ENCODE peak calls at places on chromosomes 2 and 18, in four cellular contexts. J is stimulated activated effector memory CD8-positive, alpha-beta T cell treated with anti-CD3 and anti-CD28 coated beads, Interleukin-12 subunit alpha, Interleukin-12 subunit beta, amount 100 ng/mL, for 72 hours; A is stimulated activated naive CD8-positive, alpha-beta T cell treated with anti-CD3 and anti-CD28 coated beads, Interleukin-15, amount 100 ng/mL, for 72 hours; K is nucleus accumbens. I is an unnamed sample.

GRCh38 chr2:43086451-43087221 is 139.8 kb downstream of the ZFP36L2 start:
- DNase-seq in J (no peak), A (no peak), K (no peak), I (peak; percentile 100)

GRCh38 chr2:173021939-173022371 is 53.7 kb upstream of the MAP3K20 start:
- DNase-seq in J (no peak), A (no peak), K (no peak), I (peak; percentile 45)

GRCh38 chr2:85746313-85747004 is 7.3 kb upstream of the ATOH8 start:
- DNase-seq in J (no peak), A (no peak), K (no peak), I (no peak)

GRCh38 chr2:120952318-120952717 is 216.7 kb downstream of the GLI2 start:
- DNase-seq in J (no peak), A (no peak), K (no peak), I (peak; percentile 80)

GRCh38 chr2:216316743-216317142 is 55.5 kb downstream of the MARCHF4 start:
- DNase-seq in J (no peak), A (no peak), K (no peak), I (peak; percentile 69)

GRCh38 chr2:209772316-209772715 is 684 bp downstream of the UNC80 start:
- DNase-seq in J (no peak), A (no peak), K (no peak), I (no peak)

GRCh38 chr18:46283895-46284295 is 179.7 kb downstream of the HAUS1 start:
- DNase-seq in J (no peak), A (no peak), K (no peak), I (no peak)

GRCh38 chr2:38301340-38301968 is 75.6 kb downstream of the ATL2 start:
- DNase-seq in J (no peak), A (no peak), K (no peak), I (no peak)

GRCh38 chr18:12236141-12236540 is 18.0 kb upstream of the CIDEA start:
- DNase-seq in J (no peak), A (no peak), K (no peak), I (no peak)

GRCh38 chr2:56217106-56217505 is 33.3 kb downstream of the CCDC85A start:
- DNase-seq in J (no peak), A (no peak), K (no peak), I (no peak)

GRCh38 chr18:2715990-2716389 is 60.5 kb downstream of the SMCHD1 start:
- DNase-seq in J (no peak), A (no peak), K (no peak), I (peak; percentile 55)

GRCh38 chr2:10071176-10071575 is 9.0 kb downstream of the CYS1 start:
- DNase-seq in J (no peak), A (no peak), K (no peak), I (no peak)

GRCh38 chr2:63494968-63495367 is 93.3 kb downstream of the WDPCP start:
- DNase-seq in J (no peak), A (no peak), K (no peak), I (no peak)

GRCh38 chr2:211869134-211869533 is 669.5 kb downstream of the ERBB4 start:
- DNase-seq in J (no peak), A (no peak), K (no peak), I (no peak)

GRCh38 chr2:45852450-45853150 is 201.1 kb downstream of the PRKCE start:
- DNase-seq in J (no peak), A (no peak), K (no peak), I (no peak)

GRCh38 chr18:1976484-1976883 is 594.8 kb downstream of the METTL4 start:
- DNase-seq in J (no peak), A (no peak), K (no peak), I (no peak)

GRCh38 chr2:106038598-106039375 is 155.3 kb downstream of the UXS1 start:
- DNase-seq in J (no peak), A (no peak), K (no peak), I (no peak)

GRCh38 chr18:3207565-3207964 is 12.2 kb downstream of the MYOM1 start:
- DNase-seq in J (no peak), A (no peak), K (no peak), I (peak; percentile 31)

GRCh38 chr2:105812180-105813044 is 67.7 kb downstream of the NCK2 start:
- DNase-seq in J (no peak), A (no peak), K (no peak), I (peak; percentile 87)